ENCODE peak calls at places on chromosomes 5 and 9, in seven cellular contexts. One of them, this sample, is unnamed. For H3K4me1 and H3K9me3, the result is how much of the 10 kb centered on the place peaks cover.

GRCh38 chr5:168356592-168356991 is 65.1 kb downstream of the WWC1 start:
- DNase-seq in left ventricle myocardium inferior: no peak
- DNase-seq in lung: no peak
- DNase-seq in IMR-90: no peak
- DNase-seq in cardiac muscle cell: no peak
- DNase-seq in PC-3: no peak
- DNase-seq in Caco-2: no peak
- DNase-seq in this sample: no peak

GRCh38 chr9:122029898-122030297 is 63.2 kb downstream of the TTLL11 start:
- DNase-seq in Caco-2: no peak
- DNase-seq in cardiac muscle cell: no peak
- DNase-seq in left ventricle myocardium inferior: no peak
- DNase-seq in IMR-90: no peak
- DNase-seq in lung: no peak
- DNase-seq in PC-3: peak
- DNase-seq in this sample: no peak

GRCh38 chr5:122726990-122727616 is 47.8 kb upstream of the SNX2 start:
- DNase-seq in IMR-90: peak
- DNase-seq in lung: no peak
- DNase-seq in cardiac muscle cell: no peak
- DNase-seq in Caco-2: no peak
- DNase-seq in left ventricle myocardium inferior: no peak
- DNase-seq in PC-3: peak
- DNase-seq in this sample: no peak

GRCh38 chr9:98002808-98003207 is 19.7 kb downstream of the ANP32B start:
- DNase-seq in Caco-2: no peak
- DNase-seq in lung: no peak
- DNase-seq in left ventricle myocardium inferior: no peak
- DNase-seq in PC-3: no peak
- DNase-seq in cardiac muscle cell: no peak
- DNase-seq in IMR-90: no peak
- DNase-seq in this sample: no peak

GRCh38 chr9:135240871-135241311 is 153.4 kb downstream of the OLFM1 start:
- DNase-seq in left ventricle myocardium inferior: no peak
- DNase-seq in IMR-90: no peak
- DNase-seq in cardiac muscle cell: no peak
- DNase-seq in PC-3: no peak
- DNase-seq in lung: no peak
- DNase-seq in Caco-2: no peak
- DNase-seq in this sample: no peak

GRCh38 chr5:160486573-160486972 is 64.9 kb downstream of the PTTG1 start:
- DNase-seq in left ventricle myocardium inferior: no peak
- DNase-seq in cardiac muscle cell: no peak
- DNase-seq in lung: no peak
- DNase-seq in Caco-2: no peak
- DNase-seq in IMR-90: no peak
- DNase-seq in PC-3: no peak
- DNase-seq in this sample: no peak

GRCh38 chr5:168647083-168647482 is 67.9 kb upstream of the PANK3 start:
- DNase-seq in left ventricle myocardium inferior: no peak
- DNase-seq in IMR-90: no peak
- DNase-seq in PC-3: peak
- DNase-seq in lung: no peak
- DNase-seq in cardiac muscle cell: no peak
- DNase-seq in Caco-2: peak
- DNase-seq in this sample: no peak

GRCh38 chr5:117095322-117095721 is 520.7 kb upstream of the SEMA6A start:
- DNase-seq in cardiac muscle cell: no peak
- DNase-seq in IMR-90: no peak
- DNase-seq in left ventricle myocardium inferior: no peak
- DNase-seq in lung: no peak
- DNase-seq in Caco-2: no peak
- DNase-seq in PC-3: no peak
- DNase-seq in this sample: no peak

GRCh38 chr5:157446077-157446930 is 13.7 kb upstream of the NIPAL4 start:
- DNase-seq in lung: no peak
- DNase-seq in Caco-2: no peak
- DNase-seq in cardiac muscle cell: no peak
- DNase-seq in IMR-90: no peak
- DNase-seq in PC-3: no peak
- DNase-seq in left ventricle myocardium inferior: no peak
- DNase-seq in this sample: no peak

GRCh38 chr5:122656577-122656976 is 118.3 kb upstream of the SNX2 start:
- DNase-seq in left ventricle myocardium inferior: no peak
- DNase-seq in cardiac muscle cell: no peak
- DNase-seq in IMR-90: no peak
- DNase-seq in lung: no peak
- DNase-seq in PC-3: no peak
- DNase-seq in Caco-2: no peak
- DNase-seq in this sample: no peak

GRCh38 chr9:69324549-69325401 is at the start of gene ENTREP1:
- DNase-seq in PC-3: peak
- DNase-seq in Caco-2: peak
- DNase-seq in cardiac muscle cell: peak
- DNase-seq in lung: peak
- DNase-seq in IMR-90: no peak
- DNase-seq in left ventricle myocardium inferior: peak
- DNase-seq in this sample: peak

GRCh38 chr9:69326261-69326660 is 1.2 kb downstream of the ENTREP1 start:
- DNase-seq in cardiac muscle cell: peak
- DNase-seq in PC-3: no peak
- DNase-seq in IMR-90: no peak
- DNase-seq in Caco-2: no peak
- DNase-seq in left ventricle myocardium inferior: peak
- DNase-seq in lung: no peak
- DNase-seq in this sample: no peak

GRCh38 chr9:69322256-69322655 is 2.8 kb upstream of the ENTREP1 start:
- DNase-seq in left ventricle myocardium inferior: no peak
- DNase-seq in IMR-90: no peak
- DNase-seq in lung: no peak
- DNase-seq in cardiac muscle cell: no peak
- DNase-seq in Caco-2: no peak
- DNase-seq in PC-3: no peak
- DNase-seq in this sample: no peak

GRCh38 chr9:69323886-69324285 is 1.1 kb upstream of the ENTREP1 start:
- DNase-seq in PC-3: no peak
- DNase-seq in left ventricle myocardium inferior: no peak
- DNase-seq in IMR-90: no peak
- DNase-seq in Caco-2: no peak
- DNase-seq in lung: no peak
- DNase-seq in cardiac muscle cell: no peak
- DNase-seq in this sample: no peak

GRCh38 chr9:69325409-69326212 is 596 bp downstream of the ENTREP1 start:
- DNase-seq in Caco-2: no peak
- DNase-seq in lung: no peak
- DNase-seq in IMR-90: no peak
- DNase-seq in PC-3: no peak
- DNase-seq in cardiac muscle cell: peak
- DNase-seq in left ventricle myocardium inferior: peak
- DNase-seq in this sample: no peak
- H3K4me3 ChIP-seq in Caco-2: no peak
- H3K4me3 ChIP-seq in lung: peak
- H3K4me3 ChIP-seq in IMR-90: peak
- H3K4me3 ChIP-seq in PC-3: peak
- H3K4me3 ChIP-seq in cardiac muscle cell: peak
- H3K4me3 ChIP-seq in left ventricle myocardium inferior: peak
- H3K4me3 ChIP-seq in this sample: peak

DNA sequence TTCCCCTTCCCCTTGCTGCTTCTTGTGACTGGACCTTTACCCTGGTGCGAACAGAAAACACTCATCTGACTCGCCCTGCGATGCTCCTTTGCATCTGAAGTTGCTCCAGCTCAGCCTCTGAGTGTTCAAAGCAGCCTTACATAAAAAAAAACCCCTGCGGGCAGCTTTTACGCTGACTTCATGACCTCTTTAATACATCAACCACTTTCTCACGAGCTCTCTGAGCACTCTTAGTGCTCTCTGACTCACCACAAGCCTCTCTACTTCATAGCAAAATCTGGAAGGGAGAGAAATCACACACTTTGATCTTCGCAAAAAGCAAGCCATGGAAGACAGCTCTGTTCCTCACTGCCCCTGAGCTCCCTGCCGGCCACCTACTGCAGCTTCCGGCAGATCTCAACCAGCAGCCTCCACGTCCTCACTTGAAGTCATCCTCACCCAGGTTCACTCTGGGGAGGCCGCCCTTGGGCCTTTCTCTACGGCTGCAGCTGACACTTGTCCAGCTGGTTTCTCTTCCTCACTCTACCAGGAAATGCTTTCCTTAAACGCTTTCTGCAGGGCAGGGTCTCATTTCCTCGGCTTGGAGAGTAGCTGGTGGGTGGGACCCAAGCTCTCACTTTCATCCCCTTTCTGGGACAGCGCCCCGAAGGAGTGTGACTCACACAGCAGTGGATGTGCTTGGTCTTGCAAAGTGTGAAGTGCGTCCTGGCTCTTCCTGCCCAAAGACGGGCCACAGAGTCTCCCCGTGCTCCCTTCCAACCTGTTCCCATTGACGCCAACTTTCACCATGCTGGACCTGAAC is 5.3 kb downstream of the SLC34A1 start:
- DNase-seq in left ventricle myocardium inferior: no peak
- DNase-seq in IMR-90: peak
- DNase-seq in Caco-2: peak
- DNase-seq in cardiac muscle cell: no peak
- DNase-seq in PC-3: peak
- DNase-seq in lung: no peak
- DNase-seq in this sample: no peak
- H3K4me1 ChIP-seq in left ventricle myocardium inferior: under half
- H3K4me1 ChIP-seq in IMR-90: under half
- H3K4me1 ChIP-seq in Caco-2: under half
- H3K4me1 ChIP-seq in cardiac muscle cell: under half
- H3K4me1 ChIP-seq in PC-3: under half
- H3K4me1 ChIP-seq in lung: under half
- H3K4me1 ChIP-seq in this sample: under half

DNA sequence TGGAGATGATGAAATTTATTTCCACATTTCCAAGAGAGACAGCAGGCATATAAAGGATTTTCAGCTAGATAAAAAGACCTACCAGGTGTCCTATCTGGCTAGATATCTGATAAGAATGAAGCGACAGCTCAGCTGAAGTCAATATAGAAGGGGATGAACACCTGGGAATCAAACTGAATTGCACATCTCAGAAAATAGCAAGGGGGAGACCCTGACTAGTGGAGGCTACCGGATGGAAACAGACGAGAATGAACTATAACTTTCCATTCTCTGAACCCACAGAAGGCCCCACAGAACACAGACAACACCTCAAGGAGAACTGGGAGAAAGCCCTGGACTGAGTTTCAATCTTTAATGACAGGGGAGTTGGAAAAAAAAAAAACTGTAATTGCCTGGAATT is 51.1 kb downstream of the CPLANE1 start:
- DNase-seq in IMR-90: no peak
- DNase-seq in left ventricle myocardium inferior: no peak
- DNase-seq in Caco-2: no peak
- DNase-seq in lung: no peak
- DNase-seq in cardiac muscle cell: no peak
- DNase-seq in PC-3: no peak
- DNase-seq in this sample: no peak
- H3K9me3 ChIP-seq in IMR-90: under half
- H3K9me3 ChIP-seq in left ventricle myocardium inferior: under half
- H3K9me3 ChIP-seq in Caco-2: under half
- H3K9me3 ChIP-seq in lung: under half
- H3K9me3 ChIP-seq in cardiac muscle cell: under half
- H3K9me3 ChIP-seq in PC-3: under half
- H3K9me3 ChIP-seq in this sample: under half

GRCh38 chr9:109923371-109923770 is 143.4 kb downstream of the PALM2AKAP2 start:
- DNase-seq in IMR-90: no peak
- DNase-seq in PC-3: peak
- DNase-seq in cardiac muscle cell: no peak
- DNase-seq in lung: no peak
- DNase-seq in Caco-2: no peak
- DNase-seq in left ventricle myocardium inferior: no peak
- DNase-seq in this sample: no peak
- H3K4me3 ChIP-seq in IMR-90: no peak
- H3K4me3 ChIP-seq in PC-3: no peak
- H3K4me3 ChIP-seq in cardiac muscle cell: no peak
- H3K4me3 ChIP-seq in lung: no peak
- H3K4me3 ChIP-seq in Caco-2: no peak
- H3K4me3 ChIP-seq in left ventricle myocardium inferior: no peak
- H3K4me3 ChIP-seq in this sample: no peak

DNA sequence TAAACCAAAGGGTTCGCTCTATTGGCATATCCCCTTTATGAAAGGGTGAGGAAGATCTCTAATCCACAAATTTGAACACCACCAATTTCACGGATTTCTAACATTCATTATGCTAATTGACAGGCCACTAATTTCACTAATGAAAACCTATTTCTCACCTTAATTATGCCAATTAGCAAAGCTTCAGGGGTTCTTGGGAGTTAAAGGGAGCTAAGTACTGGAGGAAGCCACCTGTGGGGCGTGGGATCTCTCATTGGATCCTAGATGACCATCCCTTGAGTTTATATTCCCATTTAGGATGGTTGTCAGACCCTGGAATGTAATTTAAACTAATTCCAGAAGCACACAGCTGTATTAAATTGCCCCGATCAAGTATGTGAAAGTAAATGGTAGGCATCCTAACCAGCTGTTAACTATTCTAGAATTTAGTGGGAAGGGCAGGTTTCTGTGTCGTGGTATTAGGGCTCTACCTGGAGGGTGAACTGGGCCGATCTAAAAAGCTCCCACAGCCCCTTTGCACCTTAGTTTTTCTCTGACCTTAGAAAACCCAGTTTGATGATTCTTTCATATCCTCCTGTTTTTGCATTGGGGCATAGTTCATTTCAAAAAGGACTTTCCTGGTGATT is 77.1 kb downstream of the C9orf152 start:
- DNase-seq in lung: no peak
- DNase-seq in left ventricle myocardium inferior: no peak
- DNase-seq in Caco-2: no peak
- DNase-seq in cardiac muscle cell: no peak
- DNase-seq in IMR-90: no peak
- DNase-seq in PC-3: no peak
- DNase-seq in this sample: no peak
- H3K4me1 ChIP-seq in lung: under half
- H3K4me1 ChIP-seq in left ventricle myocardium inferior: half or more
- H3K4me1 ChIP-seq in Caco-2: under half
- H3K4me1 ChIP-seq in cardiac muscle cell: half or more
- H3K4me1 ChIP-seq in IMR-90: under half
- H3K4me1 ChIP-seq in PC-3: under half
- H3K4me1 ChIP-seq in this sample: under half

GRCh38 chr9:25861416-25861815 is 183.2 kb upstream of the TUSC1 start:
- DNase-seq in left ventricle myocardium inferior: no peak
- DNase-seq in IMR-90: no peak
- DNase-seq in lung: no peak
- DNase-seq in Caco-2: no peak
- DNase-seq in PC-3: no peak
- DNase-seq in cardiac muscle cell: no peak
- DNase-seq in this sample: no peak
- H3K9me3 ChIP-seq in left ventricle myocardium inferior: under half
- H3K9me3 ChIP-seq in IMR-90: under half
- H3K9me3 ChIP-seq in lung: under half
- H3K9me3 ChIP-seq in Caco-2: under half
- H3K9me3 ChIP-seq in PC-3: under half
- H3K9me3 ChIP-seq in cardiac muscle cell: under half
- H3K9me3 ChIP-seq in this sample: under half

GRCh38 chr5:23072179-23072578 is 219.0 kb upstream of the CDH12 start:
- DNase-seq in cardiac muscle cell: no peak
- DNase-seq in Caco-2: no peak
- DNase-seq in lung: no peak
- DNase-seq in left ventricle myocardium inferior: no peak
- DNase-seq in IMR-90: no peak
- DNase-seq in PC-3: no peak
- DNase-seq in this sample: no peak
- H3K4me3 ChIP-seq in cardiac muscle cell: no peak
- H3K4me3 ChIP-seq in Caco-2: no peak
- H3K4me3 ChIP-seq in lung: no peak
- H3K4me3 ChIP-seq in left ventricle myocardium inferior: no peak
- H3K4me3 ChIP-seq in IMR-90: no peak
- H3K4me3 ChIP-seq in PC-3: no peak
- H3K4me3 ChIP-seq in this sample: no peak

GRCh38 chr9:37385286-37385685 is 37.2 kb upstream of the GRHPR start:
- DNase-seq in lung: no peak
- DNase-seq in IMR-90: no peak
- DNase-seq in cardiac muscle cell: no peak
- DNase-seq in PC-3: no peak
- DNase-seq in Caco-2: no peak
- DNase-seq in left ventricle myocardium inferior: no peak
- DNase-seq in this sample: no peak
- H3K4me1 ChIP-seq in lung: under half
- H3K4me1 ChIP-seq in IMR-90: under half
- H3K4me1 ChIP-seq in cardiac muscle cell: under half
- H3K4me1 ChIP-seq in PC-3: under half
- H3K4me1 ChIP-seq in Caco-2: under half
- H3K4me1 ChIP-seq in left ventricle myocardium inferior: under half
- H3K4me1 ChIP-seq in this sample: under half